ENCODE peak calls at places on chromosomes 12 and 14, in nine cellular contexts. E is cardiac fibroblast, Y is GM12865, T is bronchial epithelial cell, S is coronary artery, I is lower lobe of right lung, G is tibial artery, B is IMR-90, Z is AG09309. W is an unnamed sample.

GRCh38 chr14:102164241-102164641 is 24.5 kb downstream of the WDR20 start:
- DNase-seq in E (peak; percentile 53), Y (no peak), T (peak; percentile 28), S (no peak), I (no peak), G (no peak), B (peak; percentile 49), Z (no peak), W (no peak)

GRCh38 chr12:2160043-2160442 is 107.3 kb downstream of the CACNA1C start:
- DNase-seq in E (no peak), Y (no peak), T (no peak), S (no peak), I (no peak), G (no peak), B (no peak), Z (no peak), W (no peak)

GRCh38 chr12:41709463-41710285 is 435.0 kb downstream of the GXYLT1 start:
- DNase-seq in E (no peak), Y (no peak), T (peak; percentile 27), S (no peak), I (no peak), G (no peak), B (no peak), Z (no peak), W (no peak)

GRCh38 chr12:71439613-71440392 is at the start of gene LGR5:
- DNase-seq in E (peak; percentile 25), Y (peak; percentile 9), T (peak; percentile 7), S (peak; percentile 67), I (no peak), G (peak; percentile 81), B (peak; percentile 7), Z (no peak), W (no peak)

GRCh38 chr12:3326850-3327780 is 163.9 kb upstream of the PRMT8 start:
- DNase-seq in E (no peak), Y (no peak), T (no peak), S (no peak), I (no peak), G (no peak), B (no peak), Z (no peak), W (no peak)

GRCh38 chr12:62519043-62519442 is 52.4 kb downstream of the MON2 start:
- DNase-seq in E (no peak), Y (no peak), T (no peak), S (no peak), I (no peak), G (peak; percentile 71), B (no peak), Z (no peak), W (no peak)

GRCh38 chr12:112381421-112381897 is 772 bp downstream of the HECTD4 start:
- DNase-seq in E (no peak), Y (peak; percentile 73), T (no peak), S (no peak), I (peak; percentile 54), G (peak; percentile 68), B (no peak), Z (no peak), W (no peak)

GRCh38 chr14:64158608-64159007 is 135.6 kb downstream of the ESR2 start:
- DNase-seq in E (no peak), Y (no peak), T (no peak), S (no peak), I (no peak), G (no peak), B (no peak), Z (no peak), W (no peak)

GRCh38 chr14:61188196-61188595 is 92.9 kb downstream of the TMEM30B start:
- DNase-seq in E (peak; percentile 55), Y (peak; percentile 32), T (no peak), S (peak; percentile 76), I (peak; percentile 45), G (peak; percentile 81), B (no peak), Z (no peak), W (no peak)

GRCh38 chr12:14841761-14842160 is 1.6 kb downstream of the ART4 start:
- DNase-seq in E (peak; percentile 81), Y (no peak), T (peak; percentile 83), S (peak; percentile 86), I (no peak), G (peak; percentile 90), B (peak; percentile 54), Z (no peak), W (no peak)

GRCh38 chr14:28820677-28821076 is 54.1 kb downstream of the FOXG1 start:
- DNase-seq in E (no peak), Y (no peak), T (no peak), S (no peak), I (no peak), G (no peak), B (no peak), Z (no peak), W (no peak)

GRCh38 chr12:93943766-93944165 is 204.6 kb upstream of the PLXNC1 start:
- DNase-seq in E (peak; percentile 54), Y (no peak), T (peak; percentile 52), S (no peak), I (no peak), G (peak; percentile 79), B (peak; percentile 37), Z (no peak), W (no peak)

GRCh38 chr12:13114251-13115052 is 11.0 kb upstream of the GSG1 start:
- DNase-seq in E (peak; percentile 43), Y (no peak), T (no peak), S (no peak), I (no peak), G (no peak), B (no peak), Z (no peak), W (no peak)

GRCh38 chr12:90393089-90393488 is 561.9 kb downstream of the CCER1 start:
- DNase-seq in E (no peak), Y (no peak), T (peak; percentile 50), S (no peak), I (no peak), G (no peak), B (no peak), Z (no peak), W (no peak)

GRCh38 chr12:120996133-120996746 is 17.9 kb downstream of the HNF1A start:
- DNase-seq in E (no peak), Y (no peak), T (no peak), S (no peak), I (peak; percentile 34), G (no peak), B (no peak), Z (no peak), W (no peak)

GRCh38 chr14:60594077-60594476 is 55.2 kb downstream of the SIX1 start:
- DNase-seq in E (no peak), Y (no peak), T (no peak), S (no peak), I (no peak), G (no peak), B (no peak), Z (no peak), W (no peak)

GRCh38 chr12:71476513-71476912 is 36.9 kb downstream of the LGR5 start:
- DNase-seq in E (peak; percentile 78), Y (no peak), T (peak; percentile 39), S (no peak), I (no peak), G (peak; percentile 78), B (peak; percentile 76), Z (peak; percentile 76), W (peak; percentile 77)

GRCh38 chr14:74963705-74964271 is 8.4 kb upstream of the PGF start:
- DNase-seq in E (peak; percentile 53), Y (no peak), T (peak; percentile 86), S (no peak), I (no peak), G (no peak), B (peak; percentile 76), Z (no peak), W (no peak)

GRCh38 chr14:22485178-22485577 is 103.8 kb downstream of the DAD1 start:
- DNase-seq in E (peak; percentile 51), Y (peak; percentile 41), T (no peak), S (no peak), I (no peak), G (no peak), B (no peak), Z (no peak), W (no peak)

GRCh38 chr12:54357802-54358619 is 6.3 kb downstream of the GPR84 start:
- DNase-seq in E (peak; percentile 43), Y (peak; percentile 82), T (peak; percentile 29), S (no peak), I (no peak), G (no peak), B (no peak), Z (no peak), W (no peak)

GRCh38 chr12:54356951-54357356 is 7.3 kb downstream of the GPR84 start:
- DNase-seq in E (no peak), Y (no peak), T (no peak), S (no peak), I (no peak), G (no peak), B (no peak), Z (no peak), W (no peak)

GRCh38 chr12:54358620-54358944 is 5.7 kb downstream of the GPR84 start:
- DNase-seq in E (no peak), Y (no peak), T (no peak), S (no peak), I (no peak), G (no peak), B (no peak), Z (no peak), W (no peak)

GRCh38 chr12:54355104-54355815 is 9.0 kb downstream of the GPR84 start:
- DNase-seq in E (no peak), Y (no peak), T (no peak), S (no peak), I (no peak), G (no peak), B (no peak), Z (no peak), W (no peak)

GRCh38 chr12:54356228-54356627 is 8.1 kb downstream of the GPR84 start:
- DNase-seq in E (no peak), Y (no peak), T (no peak), S (no peak), I (no peak), G (no peak), B (no peak), Z (no peak), W (no peak)
- H3K4me3 ChIP-seq in E (no peak overlapping the region), Y (no peak overlapping the region), T (no peak overlapping the region), S (no peak overlapping the region), I (no peak overlapping the region), G (no peak overlapping the region), B (no peak overlapping the region), Z (no peak overlapping the region), W (no peak overlapping the region)

GRCh38 chr14:53180272-53181221 is 27.4 kb upstream of the DDHD1 start:
- DNase-seq in E (peak; percentile 47), Y (peak; percentile 86), T (no peak), S (no peak), I (no peak), G (no peak), B (peak; percentile 32), Z (peak; percentile 35), W (peak; percentile 3)
- TF ChIP-seq CTCF in E (peak; percentile 14), Y (no peak), T (no peak), S (no peak), I (no peak), G (no peak), B (no peak), Z (peak; percentile 37), W (peak; percentile 16)

GRCh38 chr14:49971156-49972141 is 78.6 kb downstream of the ARF6 start:
- DNase-seq in E (peak; percentile 85), Y (peak; percentile 93), T (no peak), S (no peak), I (no peak), G (no peak), B (peak; percentile 25), Z (no peak), W (no peak)
- H3K4me3 ChIP-seq in E (no peak overlapping the region), Y (peak overlapping the region; percentile 37), T (no peak overlapping the region), S (no peak overlapping the region), I (no peak overlapping the region), G (no peak overlapping the region), B (no peak overlapping the region), Z (no peak overlapping the region), W (no peak overlapping the region)

GRCh38 chr14:58129208-58129607 is 22.8 kb downstream of the ARMH4 start:
- DNase-seq in E (no peak), Y (no peak), T (no peak), S (no peak), I (no peak), G (no peak), B (no peak), Z (no peak), W (no peak)
- TF ChIP-seq CTCF in E (peak; percentile 23), Y (no peak), T (no peak), S (no peak), I (no peak), G (no peak), B (no peak), Z (peak; percentile 13), W (no peak)

W was measured in astrocyte of the cerebellum.